ENCODE peak calls at places on chromosomes 7 and 10, in ten cellular contexts. S is NT2/D1; B is GM12878; O is A172; Z is fibroblast of mammary gland; A is HT-29; T is left ventricle myocardium superior; W is stimulated activated CD4-positive, alpha-beta T cell treated with anti-CD3 and anti-CD28 coated beads, Interleukin-4, amount 100 ng/mL, for 48 hours; X is NCI-H226; N is mammary epithelial cell. J is an unnamed sample.

GRCh38 chr7:137990251-137990901 is 11.5 kb downstream of the CREB3L2 start:
- DNase-seq in A (no peak), T (no peak), N (peak; percentile 96), Z (peak; percentile 99), X (peak; percentile 68), S (no peak), O (no peak), B (no peak), W (no peak), J (no peak)

GRCh38 chr10:8810677-8811076 is 756.2 kb downstream of the GATA3 start:
- DNase-seq in S (no peak), W (no peak), N (no peak), X (no peak), A (no peak), Z (no peak), O (no peak), B (no peak), T (no peak), J (no peak)

GRCh38 chr10:31706921-31707571 is 221.6 kb downstream of the ARHGAP12 start:
- DNase-seq in W (no peak), Z (no peak), S (no peak), O (no peak), N (no peak), A (no peak), X (no peak), B (no peak), T (peak; percentile 56), J (peak; percentile 76)

GRCh38 chr10:310976-311639 is 175.9 kb downstream of the ZMYND11 start:
- DNase-seq in Z (peak; percentile 65), O (no peak), W (no peak), B (no peak), X (no peak), N (no peak), T (no peak), S (no peak), A (no peak), J (no peak)

GRCh38 chr7:24401628-24402593 is 117.9 kb downstream of the NPY start:
- DNase-seq in T (no peak), X (peak; percentile 45), O (peak; percentile 31), B (no peak), W (no peak), N (peak; percentile 30), S (no peak), Z (peak; percentile 42), A (peak; percentile 59), J (no peak)

GRCh38 chr7:77627307-77627671 is 69.0 kb upstream of the RSBN1L start:
- DNase-seq in N (peak; percentile 46), Z (no peak), A (no peak), B (no peak), O (peak; percentile 27), S (no peak), X (no peak), W (no peak), T (no peak), J (no peak)

GRCh38 chr10:790821-791551 is 101.5 kb upstream of the DIP2C start:
- DNase-seq in W (no peak), O (no peak), Z (no peak), T (no peak), N (no peak), B (no peak), X (no peak), A (no peak), S (no peak), J (peak; percentile 71)

GRCh38 chr10:53754851-53755250 is 982.3 kb upstream of the MBL2 start:
- DNase-seq in A (no peak), Z (no peak), S (no peak), N (no peak), W (no peak), T (no peak), O (no peak), B (no peak), X (no peak), J (no peak)

GRCh38 chr7:90594791-90595317 is 1.3 kb upstream of the CDK14 start:
- DNase-seq in B (no peak), O (peak; percentile 86), S (peak; percentile 65), X (peak; percentile 72), W (no peak), N (peak; percentile 91), A (no peak), Z (peak; percentile 97), T (peak; percentile 36), J (no peak)

J was measured in suprapubic skin.